ENCODE peak calls at places on chromosomes 13 and 19, in six cellular contexts. J is RWPE1, Z is pancreas, A is uterus, W is tibial artery, K is caudate nucleus. H is an unnamed sample.

GRCh38 chr13:49220035-49220855 is at the start of gene MLNR:
- DNase-seq in J (no peak), Z (peak), A (no peak), W (no peak), K (no peak), H (no peak)

GRCh38 chr19:18123819-18124218 is 26.2 kb downstream of the MAST3 start:
- DNase-seq in J (no peak), Z (no peak), A (no peak), W (no peak), K (no peak), H (no peak)

GRCh38 chr19:58007285-58007684 is 4.7 kb upstream of the ZNF606 start:
- DNase-seq in J (no peak), Z (no peak), A (no peak), W (no peak), K (no peak), H (no peak)

GRCh38 chr19:44927746-44928145 is 13.3 kb downstream of the APOC1 start:
- DNase-seq in J (no peak), Z (no peak), A (no peak), W (no peak), K (no peak), H (no peak)

GRCh38 chr19:57802269-57802668 is 12.4 kb downstream of the ZNF552 start:
- DNase-seq in J (no peak), Z (no peak), A (no peak), W (no peak), K (no peak), H (no peak)

GRCh38 chr19:7830272-7830771 is 304 bp downstream of the EVI5L start:
- DNase-seq in J (no peak), Z (no peak), A (peak), W (no peak), K (no peak), H (no peak)

GRCh38 chr13:41458939-41459753 is 1.8 kb downstream of the RGCC start:
- DNase-seq in J (peak), Z (no peak), A (no peak), W (peak), K (no peak), H (peak)

GRCh38 chr19:3698386-3698950 is 1.8 kb downstream of the PIP5K1C start:
- DNase-seq in J (no peak), Z (no peak), A (no peak), W (no peak), K (no peak), H (no peak)

GRCh38 chr19:48689438-48689837 is 6.3 kb upstream of the FUT2 start:
- DNase-seq in J (no peak), Z (no peak), A (peak), W (no peak), K (no peak), H (no peak)

GRCh38 chr19:13045812-13046211 is 50.5 kb downstream of the NFIX start:
- DNase-seq in J (no peak), Z (no peak), A (no peak), W (no peak), K (no peak), H (no peak)

GRCh38 chr19:2732883-2733282 is 6.9 kb downstream of the SLC39A3 start:
- DNase-seq in J (no peak), Z (no peak), A (no peak), W (no peak), K (no peak), H (no peak)

GRCh38 chr13:99380921-99381645 is 73.9 kb upstream of the GPR183 start:
- DNase-seq in J (no peak), Z (no peak), A (no peak), W (no peak), K (no peak), H (no peak)

GRCh38 chr19:16527971-16528521 is 14.2 kb downstream of the CHERP start:
- DNase-seq in J (no peak), Z (no peak), A (no peak), W (no peak), K (no peak), H (no peak)

GRCh38 chr13:60654405-60654804 is 257.4 kb downstream of the TDRD3 start:
- DNase-seq in J (peak), Z (peak), A (peak), W (no peak), K (no peak), H (no peak)

GRCh38 chr19:18543814-18544475 is 572 bp upstream of the FKBP8 start:
- DNase-seq in J (peak), Z (no peak), A (no peak), W (no peak), K (no peak), H (peak)

GRCh38 chr13:34762312-34762711 is 179.8 kb upstream of the NBEA start:
- DNase-seq in J (no peak), Z (no peak), A (no peak), W (no peak), K (no peak), H (no peak)

GRCh38 chr19:34241513-34242337 is 12.6 kb upstream of the GARRE1 start:
- DNase-seq in J (no peak), Z (peak), A (no peak), W (no peak), K (no peak), H (peak)

GRCh38 chr19:35459414-35460082 is 11.5 kb downstream of the FFAR2 start:
- DNase-seq in J (no peak), Z (peak), A (peak), W (no peak), K (no peak), H (no peak)

GRCh38 chr19:42152285-42152684 is 20.0 kb upstream of the POU2F2 start:
- DNase-seq in J (no peak), Z (no peak), A (no peak), W (no peak), K (no peak), H (no peak)

GRCh38 chr13:42702726-42703125 is 78.7 kb upstream of the FAM216B start:
- DNase-seq in J (no peak), Z (no peak), A (peak), W (no peak), K (no peak), H (no peak)

GRCh38 chr13:100543872-100544602 is 44.6 kb downstream of the GGACT start:
- DNase-seq in J (no peak), Z (no peak), A (no peak), W (peak), K (no peak), H (no peak)

DNA sequence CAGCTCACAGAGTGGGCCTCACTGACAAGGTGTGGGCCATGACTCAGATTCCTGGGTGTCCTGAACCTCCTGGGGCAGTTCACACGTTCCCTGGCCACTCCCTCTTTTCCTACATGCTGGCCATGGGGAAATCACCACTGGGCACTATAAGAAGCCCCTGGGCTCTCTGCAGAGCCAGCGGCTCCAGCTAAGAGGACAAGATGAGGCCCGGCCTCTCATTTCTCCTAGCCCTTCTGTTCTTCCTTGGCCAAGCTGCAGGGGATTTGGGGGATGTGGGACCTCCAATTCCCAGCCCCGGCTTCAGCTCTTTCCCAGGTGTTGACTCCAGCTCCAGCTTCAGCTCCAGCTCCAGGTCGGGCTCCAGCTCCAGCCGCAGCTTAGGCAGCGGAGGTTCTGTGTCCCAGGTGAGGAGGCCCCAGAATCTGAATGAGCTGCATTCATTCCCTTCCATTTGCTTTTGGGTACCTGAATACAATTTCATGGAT is at the start of gene OLFM4:
- DNase-seq in J (no peak), Z (no peak), A (no peak), W (no peak), K (no peak), H (no peak)
- H3K27ac ChIP-seq in J (no peak), Z (peak), A (no peak), W (no peak), K (no peak), H (no peak)

GRCh38 chr13:97263160-97263559 is 41.0 kb downstream of the MBNL2 start:
- DNase-seq in J (no peak), Z (no peak), A (no peak), W (no peak), K (no peak), H (no peak)

GRCh38 chr13:97261254-97262015 is 39.3 kb downstream of the MBNL2 start:
- DNase-seq in J (no peak), Z (no peak), A (no peak), W (no peak), K (no peak), H (no peak)

GRCh38 chr13:97259787-97260641 is 37.9 kb downstream of the MBNL2 start:
- DNase-seq in J (peak), Z (no peak), A (no peak), W (peak), K (no peak), H (no peak)

GRCh38 chr13:97264663-97265062 is 42.5 kb downstream of the MBNL2 start:
- DNase-seq in J (no peak), Z (no peak), A (no peak), W (no peak), K (no peak), H (no peak)

DNA sequence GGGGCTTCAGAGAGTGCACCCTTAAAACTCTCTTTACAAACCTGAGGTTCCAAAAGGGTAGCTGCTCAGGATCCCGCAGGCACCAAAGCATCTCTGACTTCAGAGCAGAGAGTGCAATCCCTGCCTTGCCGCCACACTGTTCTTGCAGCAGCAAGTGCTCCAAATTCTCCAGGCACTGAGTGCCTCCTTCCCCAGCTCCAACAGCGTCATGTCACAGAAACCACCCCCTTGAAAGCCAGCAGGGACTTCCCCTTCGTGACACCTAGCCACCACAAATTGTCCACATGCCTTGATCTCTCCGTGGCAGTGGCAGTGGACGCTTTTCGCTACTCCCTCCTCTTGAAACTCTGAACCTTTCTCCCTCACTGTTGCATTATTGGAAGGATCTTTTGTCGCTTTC is 39.9 kb downstream of the MBNL2 start:
- DNase-seq in J (no peak), Z (no peak), A (no peak), W (no peak), K (no peak), H (no peak)
- H3K27ac ChIP-seq in J (peak), Z (no peak), A (no peak), W (peak), K (peak), H (peak)

DNA sequence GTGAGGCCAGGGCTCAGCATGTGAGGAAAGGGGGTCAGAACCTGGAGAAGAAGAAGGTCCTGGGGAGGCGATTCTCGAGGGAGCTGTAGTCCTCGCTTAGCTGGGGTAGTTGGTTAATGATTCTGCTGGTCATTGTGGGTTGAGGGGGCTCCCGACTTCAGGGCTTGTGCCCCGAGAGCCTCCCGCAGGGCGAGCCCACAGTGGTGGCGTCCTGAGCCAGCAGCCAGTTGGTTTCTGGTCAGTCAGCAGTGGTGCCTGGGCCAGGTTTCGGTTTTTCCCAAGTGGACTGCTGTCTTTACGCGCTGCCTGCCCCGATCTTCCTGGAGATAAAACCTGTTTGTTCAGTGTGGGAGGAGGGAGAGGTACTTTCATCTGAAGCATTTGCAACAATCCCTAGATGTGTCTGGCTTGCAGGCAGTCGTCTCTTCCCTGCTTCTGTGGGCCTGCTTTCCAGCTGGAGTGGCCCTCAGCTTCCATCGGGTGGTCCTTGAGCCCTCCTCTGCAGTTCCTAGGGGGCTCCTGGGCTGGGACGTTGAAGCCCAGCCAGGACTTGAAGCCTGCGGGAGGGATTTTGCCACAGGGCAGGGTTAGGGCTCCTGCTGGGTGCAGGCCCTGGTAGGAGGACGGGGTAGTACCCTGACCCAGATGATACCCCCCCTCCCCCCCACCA is 3.2 kb downstream of the PTBP1 start:
- DNase-seq in J (no peak), Z (peak), A (no peak), W (no peak), K (no peak), H (no peak)
- H3K27ac ChIP-seq in J (peak), Z (peak), A (peak), W (peak), K (no peak), H (peak)

DNA sequence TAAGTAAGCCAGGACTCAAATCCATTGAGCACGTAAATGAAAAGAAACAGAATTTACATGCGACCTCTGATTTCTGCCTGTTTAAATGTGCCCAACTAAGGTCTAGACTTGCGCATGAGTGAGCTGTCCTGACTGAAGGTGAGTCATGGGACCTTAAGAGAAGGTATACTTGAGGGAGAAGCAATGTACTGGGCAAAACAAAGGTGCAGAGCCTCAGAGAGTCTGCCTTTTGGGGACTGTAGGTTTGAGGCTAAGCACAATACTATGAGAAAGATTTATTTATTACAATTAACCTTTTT is 45.8 kb downstream of the UFM1 start:
- DNase-seq in J (peak), Z (no peak), A (no peak), W (no peak), K (no peak), H (no peak)
- H3K27ac ChIP-seq in J (no peak), Z (no peak), A (no peak), W (no peak), K (no peak), H (no peak)

GRCh38 chr13:109357751-109358150 is 428.6 kb downstream of the IRS2 start:
- DNase-seq in J (no peak), Z (no peak), A (no peak), W (no peak), K (no peak), H (no peak)
- H3K27ac ChIP-seq in J (no peak), Z (no peak), A (no peak), W (no peak), K (no peak), H (no peak)

GRCh38 chr13:39451301-39451700 is 151.7 kb downstream of the LHFPL6 start:
- DNase-seq in J (no peak), Z (no peak), A (no peak), W (no peak), K (no peak), H (no peak)

GRCh38 chr13:39452412-39452811 is 150.6 kb downstream of the LHFPL6 start:
- DNase-seq in J (no peak), Z (no peak), A (no peak), W (no peak), K (no peak), H (no peak)

GRCh38 chr13:39451860-39452301 is 151.1 kb downstream of the LHFPL6 start:
- DNase-seq in J (no peak), Z (no peak), A (no peak), W (peak), K (no peak), H (no peak)

GRCh38 chr13:39450176-39450575 is 152.8 kb downstream of the LHFPL6 start:
- DNase-seq in J (no peak), Z (no peak), A (no peak), W (no peak), K (no peak), H (no peak)

DNA sequence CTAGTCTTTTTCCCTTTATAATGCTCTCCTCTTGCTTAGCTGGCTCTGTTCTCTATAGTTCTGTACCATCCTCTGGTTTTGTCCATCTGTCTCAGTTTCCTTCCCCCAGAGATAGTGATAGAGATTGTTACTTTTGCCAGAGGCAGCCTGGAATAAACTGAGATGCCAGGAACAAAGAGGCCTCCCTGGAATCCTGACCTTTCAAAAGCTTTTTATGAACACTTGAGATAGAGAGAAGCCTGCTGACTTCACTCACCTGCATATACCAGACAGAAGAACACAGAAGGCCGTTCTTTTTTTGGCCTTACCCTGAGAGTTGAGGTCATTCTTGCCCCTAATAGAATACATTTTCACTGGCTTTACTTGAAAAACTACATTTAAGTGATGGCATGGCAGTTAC is 150.2 kb downstream of the LHFPL6 start:
- DNase-seq in J (no peak), Z (no peak), A (no peak), W (no peak), K (no peak), H (no peak)
- H3K27ac ChIP-seq in J (no peak), Z (no peak), A (no peak), W (no peak), K (no peak), H (no peak)

DNA sequence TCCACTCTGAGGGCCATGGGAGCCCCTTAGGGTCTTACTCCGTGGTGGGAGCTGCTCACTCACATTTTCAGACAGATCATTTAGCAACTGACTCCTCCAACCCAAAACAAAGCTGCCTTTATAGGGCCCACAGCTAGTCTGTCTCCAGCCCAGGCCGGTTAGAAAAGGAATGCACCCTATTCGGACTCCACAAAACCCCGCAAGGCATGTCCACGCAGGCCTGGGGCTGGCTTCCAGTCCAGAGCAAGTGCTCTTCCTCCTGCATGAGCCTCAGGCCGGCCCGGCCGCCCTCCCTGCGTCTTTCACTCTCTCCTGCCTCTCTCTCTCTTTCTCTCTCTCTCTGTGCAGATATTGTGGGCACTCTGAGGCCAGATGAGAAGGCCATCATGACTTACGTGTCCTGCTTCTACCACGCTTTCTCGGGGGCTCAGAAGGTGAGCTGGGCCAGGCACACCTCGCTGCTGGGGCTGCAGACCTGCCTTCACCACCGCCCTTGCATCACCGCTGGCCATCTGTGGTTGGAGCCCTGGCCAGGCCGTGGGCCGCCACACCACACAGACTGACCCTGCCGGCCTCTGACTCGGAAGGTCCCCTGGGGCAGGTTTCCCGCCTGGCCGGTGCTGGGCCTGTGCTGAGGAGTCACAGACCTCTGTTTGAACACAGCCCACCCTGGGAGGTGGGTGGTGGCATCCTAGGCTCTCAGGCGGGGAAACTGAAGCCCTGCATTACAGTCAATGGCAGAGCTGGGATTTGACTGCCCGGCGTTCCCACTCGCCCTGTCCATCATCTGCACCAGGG is 33.1 kb downstream of the CAPN12 start:
- DNase-seq in J (no peak), Z (no peak), A (no peak), W (no peak), K (no peak), H (no peak)
- H3K27ac ChIP-seq in J (peak), Z (no peak), A (peak), W (peak), K (peak), H (no peak)

DNA sequence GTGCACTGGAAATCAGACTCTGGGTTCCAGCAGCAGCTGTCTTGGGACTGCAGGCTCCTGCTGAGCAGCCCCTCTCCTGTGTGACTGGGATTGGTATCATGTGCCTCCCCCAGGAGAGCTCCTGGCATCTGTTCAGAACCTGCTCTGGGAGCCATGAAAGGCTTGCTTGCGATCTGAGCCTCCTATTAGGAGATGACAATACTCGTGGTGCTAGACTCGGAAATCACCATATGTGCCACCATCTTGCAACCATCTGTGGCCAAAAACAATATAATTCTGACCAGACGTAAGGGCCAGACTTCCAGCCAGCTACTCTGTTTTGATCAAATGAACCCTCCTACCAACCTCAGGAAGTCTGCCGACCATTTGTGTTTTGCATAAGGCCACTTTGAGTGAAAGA is 484.7 kb downstream of the IRS2 start:
- DNase-seq in J (no peak), Z (no peak), A (no peak), W (no peak), K (no peak), H (no peak)
- H3K27ac ChIP-seq in J (no peak), Z (no peak), A (no peak), W (no peak), K (no peak), H (no peak)

H was measured in left lung.